ENCODE peak calls at places on chromosomes 5 and 9, in nine cellular contexts. One of them, this sample, is unnamed.
A peak's percentile ranks its signal among the peaks of the same experiment; 100 is the strongest.

GRCh38 chr5:76025069-76025468 is 58.1 kb upstream of the SV2C start:
- DNase-seq in psoas muscle: no peak
- DNase-seq in fibroblast of the aortic adventitia: no peak
- DNase-seq in spleen: no peak
- DNase-seq in CD8-positive, alpha-beta T cell: no peak
- DNase-seq in mucosa of descending colon: no peak
- DNase-seq in cardiac muscle cell: no peak
- DNase-seq in neural progenitor cell: no peak
- DNase-seq in OCI-LY7: no peak
- DNase-seq in this sample: no peak

GRCh38 chr5:88377705-88378656 is 109.3 kb upstream of the TMEM161B start:
- DNase-seq in OCI-LY7: no peak
- DNase-seq in CD8-positive, alpha-beta T cell: no peak
- DNase-seq in neural progenitor cell: no peak
- DNase-seq in fibroblast of the aortic adventitia: no peak
- DNase-seq in cardiac muscle cell: no peak
- DNase-seq in spleen: no peak
- DNase-seq in psoas muscle: no peak
- DNase-seq in mucosa of descending colon: no peak
- DNase-seq in this sample: no peak

GRCh38 chr5:165834922-165835321 is 2329.5 kb downstream of the MAT2B start:
- DNase-seq in neural progenitor cell: no peak
- DNase-seq in OCI-LY7: no peak
- DNase-seq in fibroblast of the aortic adventitia: no peak
- DNase-seq in cardiac muscle cell: no peak
- DNase-seq in mucosa of descending colon: no peak
- DNase-seq in CD8-positive, alpha-beta T cell: no peak
- DNase-seq in spleen: no peak
- DNase-seq in psoas muscle: no peak
- DNase-seq in this sample: no peak

GRCh38 chr9:84970432-84970831 is 300.9 kb downstream of the NTRK2 start:
- DNase-seq in CD8-positive, alpha-beta T cell: no peak
- DNase-seq in OCI-LY7: no peak
- DNase-seq in psoas muscle: no peak
- DNase-seq in neural progenitor cell: no peak
- DNase-seq in cardiac muscle cell: no peak
- DNase-seq in mucosa of descending colon: no peak
- DNase-seq in spleen: no peak
- DNase-seq in fibroblast of the aortic adventitia: peak; percentile 1
- DNase-seq in this sample: no peak

GRCh38 chr9:36788534-36788933 is 215.8 kb downstream of the MELK start:
- DNase-seq in mucosa of descending colon: no peak
- DNase-seq in neural progenitor cell: peak; percentile 31
- DNase-seq in OCI-LY7: peak; percentile 39
- DNase-seq in cardiac muscle cell: no peak
- DNase-seq in fibroblast of the aortic adventitia: no peak
- DNase-seq in psoas muscle: no peak
- DNase-seq in spleen: no peak
- DNase-seq in CD8-positive, alpha-beta T cell: no peak
- DNase-seq in this sample: no peak

GRCh38 chr5:125409496-125410351 is 663.3 kb upstream of the ZNF608 start:
- DNase-seq in spleen: no peak
- DNase-seq in CD8-positive, alpha-beta T cell: no peak
- DNase-seq in OCI-LY7: no peak
- DNase-seq in psoas muscle: no peak
- DNase-seq in neural progenitor cell: peak; percentile 92
- DNase-seq in cardiac muscle cell: no peak
- DNase-seq in fibroblast of the aortic adventitia: no peak
- DNase-seq in mucosa of descending colon: no peak
- DNase-seq in this sample: peak; percentile 81

GRCh38 chr5:61479850-61480614 is 148.0 kb downstream of the ZSWIM6 start:
- DNase-seq in mucosa of descending colon: no peak
- DNase-seq in psoas muscle: no peak
- DNase-seq in fibroblast of the aortic adventitia: no peak
- DNase-seq in cardiac muscle cell: no peak
- DNase-seq in OCI-LY7: no peak
- DNase-seq in spleen: no peak
- DNase-seq in CD8-positive, alpha-beta T cell: no peak
- DNase-seq in neural progenitor cell: no peak
- DNase-seq in this sample: no peak

GRCh38 chr5:178462846-178463245 is 127.3 kb downstream of the COL23A1 start:
- DNase-seq in psoas muscle: no peak
- DNase-seq in mucosa of descending colon: no peak
- DNase-seq in CD8-positive, alpha-beta T cell: peak; percentile 11
- DNase-seq in fibroblast of the aortic adventitia: no peak
- DNase-seq in neural progenitor cell: no peak
- DNase-seq in OCI-LY7: no peak
- DNase-seq in spleen: no peak
- DNase-seq in cardiac muscle cell: no peak
- DNase-seq in this sample: no peak

GRCh38 chr9:80076105-80076504 is 504.3 kb downstream of the TLE4 start:
- DNase-seq in mucosa of descending colon: no peak
- DNase-seq in CD8-positive, alpha-beta T cell: no peak
- DNase-seq in OCI-LY7: no peak
- DNase-seq in spleen: no peak
- DNase-seq in psoas muscle: no peak
- DNase-seq in cardiac muscle cell: no peak
- DNase-seq in fibroblast of the aortic adventitia: no peak
- DNase-seq in neural progenitor cell: no peak
- DNase-seq in this sample: no peak

GRCh38 chr9:101486693-101487442 is 46.8 kb upstream of the RNF20 start:
- DNase-seq in spleen: peak; percentile 74
- DNase-seq in cardiac muscle cell: peak; percentile 48
- DNase-seq in psoas muscle: peak; percentile 75
- DNase-seq in mucosa of descending colon: peak; percentile 86
- DNase-seq in CD8-positive, alpha-beta T cell: no peak
- DNase-seq in neural progenitor cell: peak; percentile 87
- DNase-seq in fibroblast of the aortic adventitia: peak; percentile 46
- DNase-seq in OCI-LY7: no peak
- DNase-seq in this sample: peak; percentile 67

GRCh38 chr5:19733612-19734495 is 254.1 kb downstream of the CDH18 start:
- DNase-seq in fibroblast of the aortic adventitia: no peak
- DNase-seq in cardiac muscle cell: no peak
- DNase-seq in spleen: peak; percentile 52
- DNase-seq in CD8-positive, alpha-beta T cell: no peak
- DNase-seq in neural progenitor cell: no peak
- DNase-seq in OCI-LY7: no peak
- DNase-seq in mucosa of descending colon: no peak
- DNase-seq in psoas muscle: no peak
- DNase-seq in this sample: no peak

GRCh38 chr5:74850016-74850415 is 16.2 kb downstream of the FAM169A start:
- DNase-seq in neural progenitor cell: no peak
- DNase-seq in mucosa of descending colon: no peak
- DNase-seq in spleen: no peak
- DNase-seq in fibroblast of the aortic adventitia: no peak
- DNase-seq in OCI-LY7: no peak
- DNase-seq in psoas muscle: no peak
- DNase-seq in CD8-positive, alpha-beta T cell: no peak
- DNase-seq in cardiac muscle cell: no peak
- DNase-seq in this sample: no peak

GRCh38 chr5:167565555-167565954 is 725.9 kb upstream of the WWC1 start:
- DNase-seq in spleen: no peak
- DNase-seq in CD8-positive, alpha-beta T cell: no peak
- DNase-seq in OCI-LY7: no peak
- DNase-seq in neural progenitor cell: peak; percentile 16
- DNase-seq in fibroblast of the aortic adventitia: peak; percentile 35
- DNase-seq in psoas muscle: no peak
- DNase-seq in cardiac muscle cell: peak; percentile 45
- DNase-seq in mucosa of descending colon: no peak
- DNase-seq in this sample: no peak

GRCh38 chr5:136006767-136007251 is 22.0 kb upstream of the TGFBI start:
- DNase-seq in fibroblast of the aortic adventitia: peak; percentile 94
- DNase-seq in OCI-LY7: no peak
- DNase-seq in mucosa of descending colon: no peak
- DNase-seq in neural progenitor cell: no peak
- DNase-seq in CD8-positive, alpha-beta T cell: no peak
- DNase-seq in spleen: no peak
- DNase-seq in psoas muscle: peak; percentile 56
- DNase-seq in cardiac muscle cell: peak; percentile 66
- DNase-seq in this sample: no peak

GRCh38 chr5:132761321-132762240 is 14.4 kb downstream of the CCNI2 start:
- DNase-seq in mucosa of descending colon: peak; percentile 16
- DNase-seq in CD8-positive, alpha-beta T cell: no peak
- DNase-seq in spleen: no peak
- DNase-seq in neural progenitor cell: no peak
- DNase-seq in cardiac muscle cell: no peak
- DNase-seq in OCI-LY7: no peak
- DNase-seq in psoas muscle: no peak
- DNase-seq in fibroblast of the aortic adventitia: no peak
- DNase-seq in this sample: no peak

GRCh38 chr5:102711525-102712240 is 43.4 kb upstream of the PAM start:
- DNase-seq in CD8-positive, alpha-beta T cell: no peak
- DNase-seq in fibroblast of the aortic adventitia: no peak
- DNase-seq in psoas muscle: no peak
- DNase-seq in spleen: no peak
- DNase-seq in OCI-LY7: no peak
- DNase-seq in cardiac muscle cell: no peak
- DNase-seq in neural progenitor cell: no peak
- DNase-seq in mucosa of descending colon: no peak
- DNase-seq in this sample: no peak

GRCh38 chr5:67033893-67034605 is 162.6 kb downstream of the CD180 start:
- DNase-seq in neural progenitor cell: no peak
- DNase-seq in spleen: no peak
- DNase-seq in fibroblast of the aortic adventitia: no peak
- DNase-seq in CD8-positive, alpha-beta T cell: no peak
- DNase-seq in cardiac muscle cell: peak; percentile 45
- DNase-seq in OCI-LY7: no peak
- DNase-seq in mucosa of descending colon: no peak
- DNase-seq in psoas muscle: no peak
- DNase-seq in this sample: no peak

DNA sequence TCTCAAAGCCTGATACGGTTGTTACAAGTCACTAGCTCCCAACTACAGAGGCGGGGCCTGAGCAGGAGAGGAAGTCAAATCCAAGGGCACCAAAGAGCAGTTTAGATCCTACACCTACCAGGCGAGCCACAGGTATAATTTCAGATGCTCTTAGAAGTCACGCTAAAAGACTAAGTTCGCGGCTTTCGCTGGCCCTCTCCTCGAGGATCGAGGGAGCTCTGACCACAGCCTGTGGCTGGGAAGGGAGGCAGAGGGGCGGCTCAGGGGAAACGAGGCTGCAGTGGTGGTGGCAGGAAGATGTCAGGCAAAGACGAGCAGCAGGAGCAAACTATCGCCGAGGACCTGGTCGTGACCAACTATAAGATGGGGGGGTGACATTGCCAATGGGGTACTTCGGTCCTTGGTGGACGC is 48.6 kb downstream of the SEMA4D start:
- DNase-seq in CD8-positive, alpha-beta T cell: no peak
- DNase-seq in psoas muscle: no peak
- DNase-seq in spleen: peak; percentile 65
- DNase-seq in cardiac muscle cell: no peak
- DNase-seq in fibroblast of the aortic adventitia: no peak
- DNase-seq in mucosa of descending colon: peak; percentile 19
- DNase-seq in OCI-LY7: no peak
- DNase-seq in neural progenitor cell: no peak
- DNase-seq in this sample: no peak
- H3K4me3 ChIP-seq in CD8-positive, alpha-beta T cell: no peak overlapping the region
- H3K4me3 ChIP-seq in psoas muscle: no peak overlapping the region
- H3K4me3 ChIP-seq in spleen: no peak overlapping the region
- H3K4me3 ChIP-seq in cardiac muscle cell: no peak overlapping the region
- H3K4me3 ChIP-seq in fibroblast of the aortic adventitia: no peak overlapping the region
- H3K4me3 ChIP-seq in mucosa of descending colon: no peak overlapping the region
- H3K4me3 ChIP-seq in OCI-LY7: no peak overlapping the region
- H3K4me3 ChIP-seq in neural progenitor cell: no peak overlapping the region
- H3K4me3 ChIP-seq in this sample: no peak overlapping the region

GRCh38 chr5:82467006-82467561 is 188.9 kb upstream of the RPS23 start:
- DNase-seq in fibroblast of the aortic adventitia: peak; percentile 77
- DNase-seq in CD8-positive, alpha-beta T cell: no peak
- DNase-seq in neural progenitor cell: no peak
- DNase-seq in cardiac muscle cell: peak; percentile 73
- DNase-seq in spleen: no peak
- DNase-seq in OCI-LY7: no peak
- DNase-seq in psoas muscle: no peak
- DNase-seq in mucosa of descending colon: no peak
- DNase-seq in this sample: no peak
- H3K4me3 ChIP-seq in fibroblast of the aortic adventitia: peak overlapping the region; percentile 45
- H3K4me3 ChIP-seq in CD8-positive, alpha-beta T cell: no peak overlapping the region
- H3K4me3 ChIP-seq in neural progenitor cell: no peak overlapping the region
- H3K4me3 ChIP-seq in cardiac muscle cell: no peak overlapping the region
- H3K4me3 ChIP-seq in spleen: no peak overlapping the region
- H3K4me3 ChIP-seq in OCI-LY7: no peak overlapping the region
- H3K4me3 ChIP-seq in psoas muscle: peak overlapping the region; percentile 29
- H3K4me3 ChIP-seq in mucosa of descending colon: no peak overlapping the region
- H3K4me3 ChIP-seq in this sample: no peak overlapping the region

DNA sequence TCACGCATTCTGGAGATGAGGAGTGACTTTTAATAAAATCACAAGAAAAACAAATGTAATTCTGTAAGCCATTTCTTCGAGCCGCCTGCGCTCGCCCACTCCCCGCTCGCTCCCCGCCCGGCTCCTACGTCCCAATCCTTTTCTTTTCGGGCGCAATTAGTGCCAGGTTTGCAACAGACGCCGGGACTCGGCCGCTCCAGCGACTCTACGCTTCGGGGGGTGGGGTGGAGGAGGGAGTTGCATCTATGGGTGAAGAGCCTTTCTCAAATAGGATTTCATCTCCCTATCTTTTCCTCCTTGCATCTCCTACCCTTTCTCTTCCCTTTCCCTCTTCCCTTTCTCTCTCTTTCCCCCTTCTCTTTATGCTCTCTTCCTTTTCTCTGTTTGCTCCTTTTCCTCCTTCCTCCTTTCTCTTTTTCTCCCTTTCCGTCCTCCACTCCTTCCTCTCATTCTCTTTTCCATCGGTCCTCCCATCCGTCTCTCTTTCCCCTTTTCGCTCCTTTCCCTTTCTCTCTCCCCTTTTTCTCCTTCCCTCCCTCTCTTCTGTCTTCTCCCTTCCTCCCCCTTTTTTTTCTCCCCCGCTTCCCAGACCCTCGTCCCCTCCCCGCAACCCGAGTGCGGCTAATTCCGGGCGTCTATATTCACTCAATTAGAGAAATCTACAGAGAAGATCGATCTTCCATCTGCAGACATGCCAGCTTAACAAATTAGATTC is 6.1 kb upstream of the OTP start:
- DNase-seq in psoas muscle: no peak
- DNase-seq in fibroblast of the aortic adventitia: no peak
- DNase-seq in neural progenitor cell: peak; percentile 79
- DNase-seq in spleen: no peak
- DNase-seq in CD8-positive, alpha-beta T cell: no peak
- DNase-seq in cardiac muscle cell: no peak
- DNase-seq in mucosa of descending colon: no peak
- DNase-seq in OCI-LY7: no peak
- DNase-seq in this sample: no peak
- H3K4me3 ChIP-seq in psoas muscle: peak overlapping the region; percentile 33
- H3K4me3 ChIP-seq in fibroblast of the aortic adventitia: no peak overlapping the region
- H3K4me3 ChIP-seq in neural progenitor cell: peak overlapping the region; percentile 29
- H3K4me3 ChIP-seq in spleen: no peak overlapping the region
- H3K4me3 ChIP-seq in CD8-positive, alpha-beta T cell: no peak overlapping the region
- H3K4me3 ChIP-seq in cardiac muscle cell: no peak overlapping the region
- H3K4me3 ChIP-seq in mucosa of descending colon: no peak overlapping the region
- H3K4me3 ChIP-seq in OCI-LY7: no peak overlapping the region
- H3K4me3 ChIP-seq in this sample: peak overlapping the region; percentile 77

GRCh38 chr5:7606840-7607453 is 211.0 kb downstream of the ADCY2 start:
- DNase-seq in OCI-LY7: no peak
- DNase-seq in psoas muscle: no peak
- DNase-seq in spleen: no peak
- DNase-seq in fibroblast of the aortic adventitia: no peak
- DNase-seq in CD8-positive, alpha-beta T cell: no peak
- DNase-seq in mucosa of descending colon: no peak
- DNase-seq in neural progenitor cell: no peak
- DNase-seq in cardiac muscle cell: no peak
- DNase-seq in this sample: no peak
- H3K4me3 ChIP-seq in OCI-LY7: no peak overlapping the region
- H3K4me3 ChIP-seq in psoas muscle: no peak overlapping the region
- H3K4me3 ChIP-seq in spleen: no peak overlapping the region
- H3K4me3 ChIP-seq in fibroblast of the aortic adventitia: no peak overlapping the region
- H3K4me3 ChIP-seq in CD8-positive, alpha-beta T cell: no peak overlapping the region
- H3K4me3 ChIP-seq in mucosa of descending colon: no peak overlapping the region
- H3K4me3 ChIP-seq in neural progenitor cell: no peak overlapping the region
- H3K4me3 ChIP-seq in cardiac muscle cell: no peak overlapping the region
- H3K4me3 ChIP-seq in this sample: no peak overlapping the region